ENCODE peak calls at places on chromosomes 7 and 10, in ten cellular contexts. L is GM12878; R is DND-41; A is mucosa of descending colon; V is CD4-positive, alpha-beta memory T cell; M is RWPE2; Q is colonic mucosa; T is fibroblast of lung; U is SJSA1; E is heart left ventricle. C is an unnamed sample. For H3K9me3, the result is how much of the 10 kb centered on the place peaks cover.

GRCh38 chr7:39465055-39465929 is 100.9 kb upstream of the YAE1 start:
- DNase-seq in U (peak), A (no peak), E (no peak), L (peak), V (peak), R (peak), T (peak), Q (peak), M (no peak), C (peak)

GRCh38 chr10:1199897-1200721 is 143.9 kb downstream of the WDR37 start:
- DNase-seq in M (no peak), V (no peak), E (no peak), Q (peak), T (no peak), A (peak), U (peak), L (no peak), R (no peak), C (peak)

GRCh38 chr10:110355922-110356627 is 51.4 kb upstream of the SMNDC1 start:
- DNase-seq in R (no peak), U (no peak), M (no peak), A (no peak), T (no peak), E (no peak), Q (no peak), L (no peak), V (peak), C (peak)

GRCh38 chr10:107686095-107686494 is 521.6 kb upstream of the SORCS1 start:
- DNase-seq in E (no peak), U (no peak), T (no peak), L (no peak), A (no peak), Q (peak), M (no peak), R (no peak), V (no peak), C (peak)

GRCh38 chr7:145957160-145957890 is 159.3 kb upstream of the CNTNAP2 start:
- DNase-seq in L (no peak), U (no peak), M (no peak), V (no peak), T (peak), E (no peak), R (no peak), Q (no peak), A (no peak), C (no peak)

GRCh38 chr10:33478089-33478674 is 143.7 kb upstream of the NRP1 start:
- DNase-seq in M (no peak), R (no peak), T (no peak), U (no peak), V (no peak), Q (no peak), L (no peak), E (no peak), A (no peak), C (no peak)

GRCh38 chr10:19096674-19097073 is 48.1 kb downstream of the MALRD1 start:
- DNase-seq in R (no peak), T (no peak), Q (no peak), L (no peak), E (no peak), M (no peak), V (no peak), A (no peak), U (no peak), C (no peak)

GRCh38 chr10:47034511-47035051 is 123.4 kb downstream of the PTPN20 start:
- DNase-seq in V (no peak), E (no peak), A (no peak), T (no peak), R (no peak), L (no peak), M (no peak), Q (no peak), U (no peak), C (no peak)

GRCh38 chr7:141663081-141663510 is 38.9 kb downstream of the DENND11 start:
- DNase-seq in Q (peak), U (no peak), L (no peak), M (no peak), V (no peak), A (peak), E (no peak), R (no peak), T (no peak), C (peak)

GRCh38 chr10:106189254-106189653 is 975.3 kb downstream of the SORCS1 start:
- DNase-seq in V (no peak), Q (no peak), U (no peak), M (no peak), T (peak), E (no peak), L (no peak), A (no peak), R (peak), C (no peak)

GRCh38 chr7:70098905-70099672 is 500.8 kb downstream of the AUTS2 start:
- DNase-seq in Q (no peak), M (no peak), R (no peak), V (no peak), L (no peak), T (no peak), E (no peak), U (no peak), A (no peak), C (no peak)

GRCh38 chr10:8216893-8217292 is 162.4 kb downstream of the GATA3 start:
- DNase-seq in U (no peak), L (no peak), T (no peak), E (no peak), Q (no peak), A (no peak), V (peak), R (no peak), M (no peak), C (no peak)

GRCh38 chr10:103843854-103844567 is 11.4 kb downstream of the SH3PXD2A start:
- DNase-seq in Q (peak), V (no peak), T (no peak), L (no peak), M (no peak), R (no peak), A (no peak), E (peak), U (no peak), C (no peak)

GRCh38 chr7:18399624-18400235 is 95.8 kb upstream of the HDAC9 start:
- DNase-seq in T (no peak), L (no peak), R (no peak), U (no peak), Q (no peak), A (no peak), V (no peak), M (no peak), E (no peak), C (no peak)

GRCh38 chr10:13536674-13537366 is 8.0 kb upstream of the BEND7 start:
- DNase-seq in R (peak), M (no peak), E (peak), V (no peak), A (peak), L (peak), U (peak), T (peak), Q (peak), C (peak)

GRCh38 chr10:61750943-61751471 is 88.3 kb downstream of the CABCOCO1 start:
- DNase-seq in M (no peak), A (peak), R (peak), E (peak), V (peak), Q (peak), L (peak), T (peak), U (peak), C (peak)

GRCh38 chr7:29335188-29336083 is 140.9 kb downstream of the CHN2 start:
- DNase-seq in R (peak), Q (no peak), V (no peak), L (no peak), E (no peak), U (no peak), A (no peak), M (no peak), T (no peak), C (no peak)

GRCh38 chr7:2681954-2682799 is 5.8 kb upstream of the AMZ1 start:
- DNase-seq in Q (no peak), A (no peak), U (no peak), T (no peak), V (no peak), R (no peak), L (no peak), E (no peak), M (no peak), C (no peak)

GRCh38 chr10:130127612-130128607 is 8.3 kb upstream of the GLRX3 start:
- DNase-seq in M (no peak), Q (peak), U (no peak), A (no peak), L (peak), V (peak), R (peak), E (peak), T (peak), C (peak)

GRCh38 chr10:131641231-131641630 is 259.6 kb upstream of the PPP2R2D start:
- DNase-seq in U (no peak), Q (no peak), V (no peak), L (peak), R (no peak), M (no peak), A (no peak), T (no peak), E (no peak), C (no peak)

GRCh38 chr10:118332948-118333710 is 9.0 kb downstream of the FAM204A start:
- DNase-seq in Q (no peak), A (no peak), E (no peak), R (no peak), U (no peak), V (no peak), M (no peak), T (peak), L (no peak), C (no peak)

GRCh38 chr10:119161680-119162079 is 3.8 kb downstream of the SFXN4 start:
- DNase-seq in L (no peak), R (no peak), U (no peak), E (no peak), V (no peak), M (no peak), Q (no peak), A (no peak), T (peak), C (no peak)

GRCh38 chr7:131159961-131160361 is 167.7 kb upstream of the MKLN1 start:
- DNase-seq in M (no peak), L (no peak), U (peak), A (no peak), R (no peak), E (no peak), Q (no peak), V (no peak), T (peak), C (no peak)

GRCh38 chr7:64087501-64087900 is 42.3 kb downstream of the ZNF727 start:
- DNase-seq in A (no peak), V (no peak), U (no peak), E (no peak), Q (no peak), M (no peak), R (no peak), T (no peak), L (no peak), C (no peak)
- H3K9me3 ChIP-seq in A (half or more), V (under half), U (under half), E (half or more), Q (under half), M (under half), R (under half), T (under half), L (under half), C (under half)

DNA sequence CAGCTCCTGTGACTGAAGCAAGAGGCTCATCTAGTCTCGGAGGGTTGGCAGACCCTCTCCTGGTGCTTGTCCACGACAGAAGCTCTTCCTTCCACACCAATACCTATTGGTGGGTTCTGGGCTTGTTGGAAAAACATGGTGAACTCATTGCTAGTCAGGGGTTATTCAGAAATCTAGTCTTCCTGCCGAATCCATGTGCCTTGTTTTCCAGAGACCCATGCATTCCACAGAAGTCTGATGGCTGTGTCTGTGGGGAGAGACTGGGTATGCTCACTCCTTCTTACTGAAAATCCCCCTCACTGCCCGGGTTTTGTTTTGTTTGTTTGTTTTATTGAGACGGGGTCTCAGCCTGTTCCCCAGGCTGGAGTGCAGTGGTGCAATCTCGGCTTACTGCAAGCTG is 138.3 kb downstream of the DNAJB6 start:
- DNase-seq in R (no peak), M (no peak), L (no peak), T (no peak), V (no peak), U (no peak), Q (no peak), E (no peak), A (no peak), C (no peak)
- H3K9me3 ChIP-seq in R (under half), M (under half), L (under half), T (under half), V (under half), U (under half), Q (under half), E (under half), A (under half), C (under half)

DNA sequence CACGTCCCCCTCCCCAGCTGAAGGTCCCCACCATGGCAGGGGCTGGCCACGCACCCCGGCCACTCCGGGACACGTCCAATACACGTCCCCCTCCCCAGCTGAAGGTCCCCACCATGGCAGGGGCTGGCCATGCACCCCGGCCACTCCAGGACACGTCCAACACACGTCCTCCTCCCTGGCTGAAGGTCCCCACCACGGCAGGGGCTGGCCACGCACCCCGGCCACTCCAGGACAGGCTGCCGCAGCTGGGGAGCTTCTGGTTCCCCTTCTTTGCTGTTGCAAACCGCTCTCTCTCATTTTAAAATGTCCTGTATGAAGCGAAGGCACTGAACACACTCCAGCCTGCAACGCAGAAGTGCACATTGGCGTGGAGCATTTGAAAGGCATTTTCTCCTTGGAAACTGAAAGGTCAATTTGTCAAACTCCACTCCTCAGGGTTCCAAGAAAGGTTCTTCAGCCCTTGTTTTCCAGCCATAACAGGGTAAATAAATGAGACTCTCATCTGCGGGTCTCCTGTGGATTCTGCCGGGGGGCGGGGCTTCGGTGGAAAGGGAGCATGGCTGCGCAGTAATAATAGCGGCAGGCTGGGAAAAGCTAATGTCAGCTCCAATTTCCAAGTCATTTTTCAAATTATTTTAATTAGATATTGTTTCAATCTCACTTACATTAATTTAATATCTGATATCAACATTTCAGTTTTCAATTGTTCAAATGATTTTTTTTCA is 580.3 kb downstream of the DNAJB6 start:
- DNase-seq in M (no peak), R (no peak), E (no peak), V (no peak), U (no peak), A (no peak), Q (no peak), T (no peak), L (no peak), C (no peak)
- H3K9me3 ChIP-seq in M (under half), R (under half), E (under half), V (under half), U (under half), A (under half), Q (under half), T (under half), L (under half), C (under half)

DNA sequence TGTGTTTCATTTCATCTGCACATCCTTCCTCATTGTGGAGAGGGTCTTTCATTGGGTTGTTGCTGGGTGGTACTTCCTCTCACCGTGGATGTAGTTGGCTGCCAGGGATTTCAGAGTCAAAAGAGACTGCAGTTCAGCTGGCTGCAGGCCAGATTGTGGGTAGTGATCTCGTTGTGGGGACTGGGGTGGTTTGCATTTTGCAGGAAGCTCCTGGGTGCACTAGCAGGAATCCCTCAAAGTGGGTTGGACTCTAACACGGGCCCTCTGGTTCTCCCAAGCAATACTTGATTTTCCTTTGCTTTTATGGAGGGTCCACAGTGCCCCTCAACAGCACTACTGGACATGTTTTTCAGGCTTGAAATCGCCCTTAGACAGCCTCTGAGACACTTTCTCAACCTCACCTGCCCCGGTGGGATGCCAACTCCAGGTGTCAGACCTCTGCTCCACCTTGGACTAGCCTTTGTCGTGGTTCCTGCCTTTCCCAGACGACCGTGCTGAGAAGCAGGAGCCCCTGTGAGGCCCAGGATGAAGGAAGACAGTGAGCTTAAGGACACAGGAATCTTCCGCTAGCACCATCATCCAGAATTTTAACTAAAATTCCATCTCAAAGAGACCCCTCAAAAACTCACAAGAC is 23.9 kb upstream of the ZNF273 start:
- DNase-seq in T (no peak), R (peak), V (no peak), E (no peak), Q (peak), U (peak), L (no peak), A (no peak), M (no peak), C (no peak)
- H3K9me3 ChIP-seq in T (under half), R (half or more), V (under half), E (under half), Q (under half), U (under half), L (under half), A (under half), M (under half), C (under half)

GRCh38 chr7:40694991-40695390 is 560.2 kb downstream of the SUGCT start:
- DNase-seq in E (no peak), T (no peak), A (no peak), M (no peak), R (no peak), U (no peak), Q (no peak), L (no peak), V (no peak), C (no peak)
- H3K9me3 ChIP-seq in E (under half), T (under half), A (under half), M (under half), R (under half), U (under half), Q (under half), L (under half), V (under half), C (under half)

DNA sequence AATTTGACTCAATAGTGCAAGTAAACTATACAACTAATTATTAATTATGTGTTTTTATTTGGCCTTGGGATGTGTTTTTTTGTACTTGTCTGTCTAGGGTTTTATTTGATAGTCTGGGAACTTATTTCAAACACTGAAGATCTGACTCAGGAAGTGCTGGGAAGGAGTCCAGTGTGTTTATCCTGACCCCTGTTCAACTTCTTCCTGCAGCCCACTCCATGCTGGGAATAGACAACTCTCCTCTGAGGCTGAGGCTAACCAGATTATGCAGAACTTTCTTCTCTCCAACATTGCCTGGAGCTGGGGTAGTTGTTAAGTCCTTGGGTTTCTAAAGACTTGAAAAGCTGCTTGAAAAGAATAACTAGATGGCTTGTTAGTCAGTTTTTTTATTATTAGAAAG is 6.9 kb downstream of the CISD1 start:
- DNase-seq in T (peak), R (no peak), V (no peak), L (no peak), Q (no peak), U (no peak), A (no peak), E (peak), M (no peak), C (no peak)
- H3K9me3 ChIP-seq in T (under half), R (under half), V (under half), L (under half), Q (under half), U (under half), A (under half), E (under half), M (under half), C (under half)

GRCh38 chr7:22343071-22343470 is 13.9 kb downstream of the RAPGEF5 start:
- DNase-seq in T (no peak), M (no peak), U (no peak), A (no peak), L (no peak), R (no peak), Q (no peak), V (no peak), E (no peak), C (no peak)

GRCh38 chr7:22344655-22345054 is 12.3 kb downstream of the RAPGEF5 start:
- DNase-seq in R (no peak), E (no peak), T (no peak), L (no peak), A (no peak), U (no peak), M (no peak), V (no peak), Q (no peak), C (no peak)

GRCh38 chr7:22339725-22340390 is 17.1 kb downstream of the RAPGEF5 start:
- DNase-seq in A (no peak), E (no peak), L (no peak), V (no peak), Q (no peak), M (no peak), T (no peak), R (no peak), U (no peak), C (no peak)

GRCh38 chr7:22346383-22347107 is 10.4 kb downstream of the RAPGEF5 start:
- DNase-seq in E (no peak), T (no peak), Q (no peak), A (no peak), U (no peak), R (no peak), M (no peak), L (no peak), V (no peak), C (no peak)

GRCh38 chr7:22343612-22344011 is 13.3 kb downstream of the RAPGEF5 start:
- DNase-seq in U (no peak), M (no peak), E (no peak), A (no peak), L (no peak), T (no peak), V (no peak), Q (no peak), R (no peak), C (no peak)
- H3K9me3 ChIP-seq in U (under half), M (under half), E (under half), A (under half), L (under half), T (under half), V (under half), Q (under half), R (under half), C (under half)

GRCh38 chr10:133617196-133617595 is 9.4 kb downstream of the FRG2B start:
- DNase-seq in Q (no peak), U (no peak), R (no peak), E (no peak), M (no peak), L (no peak), A (no peak), V (no peak), T (no peak), C (no peak)
- H3K9me3 ChIP-seq in Q (under half), U (under half), R (under half), E (under half), M (under half), L (under half), A (under half), V (under half), T (under half), C (under half)

GRCh38 chr7:27242580-27243339 is at the start of gene EVX1:
- DNase-seq in M (no peak), U (no peak), E (no peak), R (no peak), A (no peak), Q (no peak), L (no peak), T (no peak), V (peak), C (peak)
- H3K9me3 ChIP-seq in M (under half), U (under half), E (under half), R (under half), A (under half), Q (under half), L (under half), T (under half), V (under half), C (under half)